ENCODE peak calls at places on chromosomes 13 and 19, in nine cellular contexts. One of them, this sample, is unnamed.

GRCh38 chr19:51086153-51086850 is 3.6 kb upstream of the KLK14 start:
- DNase-seq in Peyer's patch: no peak
- DNase-seq in HCT116: no peak
- DNase-seq in adrenal gland: no peak
- DNase-seq in gastrocnemius medialis: no peak
- DNase-seq in IMR-90: no peak
- DNase-seq in uterus: no peak
- DNase-seq in heart left ventricle: no peak
- DNase-seq in K562: no peak
- DNase-seq in this sample: no peak

GRCh38 chr13:111911754-111912452 is 155.0 kb upstream of the SOX1 start:
- DNase-seq in K562: no peak
- DNase-seq in heart left ventricle: no peak
- DNase-seq in IMR-90: no peak
- DNase-seq in gastrocnemius medialis: no peak
- DNase-seq in HCT116: no peak
- DNase-seq in uterus: no peak
- DNase-seq in Peyer's patch: peak
- DNase-seq in adrenal gland: peak
- DNase-seq in this sample: no peak

GRCh38 chr19:58009301-58009665 is 6.7 kb upstream of the ZNF606 start:
- DNase-seq in uterus: no peak
- DNase-seq in HCT116: no peak
- DNase-seq in IMR-90: no peak
- DNase-seq in gastrocnemius medialis: no peak
- DNase-seq in K562: no peak
- DNase-seq in heart left ventricle: no peak
- DNase-seq in adrenal gland: no peak
- DNase-seq in Peyer's patch: no peak
- DNase-seq in this sample: no peak

GRCh38 chr13:81738364-81738763 is 1397.4 kb upstream of the SPRY2 start:
- DNase-seq in gastrocnemius medialis: no peak
- DNase-seq in IMR-90: no peak
- DNase-seq in HCT116: no peak
- DNase-seq in adrenal gland: no peak
- DNase-seq in heart left ventricle: no peak
- DNase-seq in Peyer's patch: no peak
- DNase-seq in K562: no peak
- DNase-seq in uterus: no peak
- DNase-seq in this sample: no peak

GRCh38 chr19:9996541-9996940 is 13.8 kb downstream of the COL5A3 start:
- DNase-seq in gastrocnemius medialis: no peak
- DNase-seq in Peyer's patch: no peak
- DNase-seq in HCT116: no peak
- DNase-seq in IMR-90: peak
- DNase-seq in uterus: no peak
- DNase-seq in adrenal gland: no peak
- DNase-seq in K562: no peak
- DNase-seq in heart left ventricle: no peak
- DNase-seq in this sample: no peak

GRCh38 chr19:7888145-7888825 is at the start of gene LRRC8E:
- DNase-seq in gastrocnemius medialis: no peak
- DNase-seq in IMR-90: peak
- DNase-seq in heart left ventricle: no peak
- DNase-seq in K562: peak
- DNase-seq in Peyer's patch: peak
- DNase-seq in adrenal gland: no peak
- DNase-seq in uterus: no peak
- DNase-seq in HCT116: no peak
- DNase-seq in this sample: peak

GRCh38 chr13:114043421-114044053 is 69.7 kb upstream of the C13orf46 start:
- DNase-seq in heart left ventricle: peak
- DNase-seq in IMR-90: peak
- DNase-seq in K562: no peak
- DNase-seq in Peyer's patch: no peak
- DNase-seq in adrenal gland: no peak
- DNase-seq in gastrocnemius medialis: peak
- DNase-seq in uterus: peak
- DNase-seq in HCT116: no peak
- DNase-seq in this sample: peak

GRCh38 chr13:69948016-69948415 is 159.6 kb upstream of the ATXN8OS start:
- DNase-seq in gastrocnemius medialis: no peak
- DNase-seq in uterus: no peak
- DNase-seq in heart left ventricle: no peak
- DNase-seq in IMR-90: no peak
- DNase-seq in HCT116: no peak
- DNase-seq in K562: no peak
- DNase-seq in Peyer's patch: no peak
- DNase-seq in adrenal gland: no peak
- DNase-seq in this sample: no peak

GRCh38 chr13:62512194-62513141 is 1096.8 kb upstream of the PCDH20 start:
- DNase-seq in adrenal gland: no peak
- DNase-seq in K562: peak
- DNase-seq in IMR-90: peak
- DNase-seq in gastrocnemius medialis: no peak
- DNase-seq in HCT116: peak
- DNase-seq in Peyer's patch: peak
- DNase-seq in heart left ventricle: no peak
- DNase-seq in uterus: no peak
- DNase-seq in this sample: no peak

DNA sequence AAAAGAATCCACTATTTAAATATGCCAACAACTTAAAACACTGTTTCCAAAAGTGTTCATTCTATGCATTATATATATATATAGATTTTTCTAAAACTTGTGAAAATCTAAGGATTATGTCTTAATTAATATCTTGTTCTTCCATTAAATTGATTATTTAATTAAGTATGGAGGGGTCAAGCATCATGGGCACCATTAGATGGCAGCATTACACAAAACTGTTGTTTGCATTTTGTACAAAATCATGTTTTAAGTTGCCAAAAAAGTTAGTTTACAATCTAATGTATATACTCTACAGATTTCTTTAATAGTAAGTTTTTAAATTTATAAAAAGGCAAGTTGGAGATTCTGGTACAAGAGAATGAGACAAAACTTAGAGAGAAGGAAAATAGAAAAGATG is 213.2 kb upstream of the EDNRB start:
- DNase-seq in gastrocnemius medialis: no peak
- DNase-seq in HCT116: no peak
- DNase-seq in Peyer's patch: no peak
- DNase-seq in adrenal gland: no peak
- DNase-seq in uterus: no peak
- DNase-seq in IMR-90: peak
- DNase-seq in heart left ventricle: no peak
- DNase-seq in K562: no peak
- DNase-seq in this sample: no peak
- TF ChIP-seq POLR2A in gastrocnemius medialis: no peak
- TF ChIP-seq POLR2A in HCT116: no peak
- TF ChIP-seq POLR2A in Peyer's patch: no peak
- TF ChIP-seq POLR2A in adrenal gland: no peak
- TF ChIP-seq POLR2A in uterus: no peak
- TF ChIP-seq POLR2A in IMR-90: no peak
- TF ChIP-seq POLR2A in heart left ventricle: no peak
- TF ChIP-seq POLR2A in K562: no peak
- TF ChIP-seq POLR2A in this sample: no peak

GRCh38 chr13:66911411-66911939 is 318.7 kb downstream of the PCDH9 start:
- DNase-seq in uterus: no peak
- DNase-seq in heart left ventricle: no peak
- DNase-seq in Peyer's patch: no peak
- DNase-seq in IMR-90: no peak
- DNase-seq in adrenal gland: no peak
- DNase-seq in HCT116: no peak
- DNase-seq in gastrocnemius medialis: no peak
- DNase-seq in K562: no peak
- DNase-seq in this sample: no peak

GRCh38 chr13:66915596-66916185 is 314.4 kb downstream of the PCDH9 start:
- DNase-seq in heart left ventricle: no peak
- DNase-seq in gastrocnemius medialis: no peak
- DNase-seq in adrenal gland: no peak
- DNase-seq in uterus: no peak
- DNase-seq in K562: no peak
- DNase-seq in Peyer's patch: no peak
- DNase-seq in HCT116: no peak
- DNase-seq in IMR-90: peak
- DNase-seq in this sample: no peak

GRCh38 chr13:66914155-66914554 is 316.0 kb downstream of the PCDH9 start:
- DNase-seq in heart left ventricle: no peak
- DNase-seq in IMR-90: peak
- DNase-seq in gastrocnemius medialis: no peak
- DNase-seq in adrenal gland: no peak
- DNase-seq in HCT116: no peak
- DNase-seq in Peyer's patch: no peak
- DNase-seq in K562: no peak
- DNase-seq in uterus: no peak
- DNase-seq in this sample: no peak
- H3K4me3 ChIP-seq in heart left ventricle: no peak
- H3K4me3 ChIP-seq in IMR-90: no peak
- H3K4me3 ChIP-seq in gastrocnemius medialis: no peak
- H3K4me3 ChIP-seq in adrenal gland: no peak
- H3K4me3 ChIP-seq in HCT116: no peak
- H3K4me3 ChIP-seq in Peyer's patch: no peak
- H3K4me3 ChIP-seq in K562: no peak
- H3K4me3 ChIP-seq in uterus: no peak
- H3K4me3 ChIP-seq in this sample: no peak

DNA sequence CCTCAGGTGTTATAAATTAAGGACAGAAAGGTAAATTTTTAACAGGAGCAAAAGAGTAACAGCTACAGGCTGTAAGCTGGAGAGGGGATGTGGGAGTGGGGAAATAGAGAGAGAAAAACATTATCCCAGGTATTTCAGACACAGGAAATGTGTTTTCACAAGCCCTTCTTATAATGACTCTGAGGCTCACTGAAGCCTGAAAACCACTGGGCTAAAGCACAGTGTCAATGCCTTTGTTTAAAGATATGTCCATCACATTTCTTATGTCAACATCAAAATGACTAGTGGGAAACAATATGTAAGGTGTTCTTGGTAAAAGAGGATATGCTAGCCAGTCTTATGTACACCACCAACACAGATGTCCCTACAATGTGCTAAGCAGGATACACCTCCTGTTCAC is 365.9 kb downstream of the FGF14 start:
- DNase-seq in heart left ventricle: no peak
- DNase-seq in Peyer's patch: no peak
- DNase-seq in uterus: no peak
- DNase-seq in IMR-90: no peak
- DNase-seq in adrenal gland: no peak
- DNase-seq in HCT116: no peak
- DNase-seq in K562: no peak
- DNase-seq in gastrocnemius medialis: no peak
- DNase-seq in this sample: no peak
- TF ChIP-seq POLR2A in heart left ventricle: no peak
- TF ChIP-seq POLR2A in Peyer's patch: no peak
- TF ChIP-seq POLR2A in uterus: no peak
- TF ChIP-seq POLR2A in IMR-90: no peak
- TF ChIP-seq POLR2A in adrenal gland: no peak
- TF ChIP-seq POLR2A in HCT116: no peak
- TF ChIP-seq POLR2A in K562: no peak
- TF ChIP-seq POLR2A in gastrocnemius medialis: no peak
- TF ChIP-seq POLR2A in this sample: no peak

GRCh38 chr19:4971816-4972495 is 3.0 kb downstream of the KDM4B start:
- DNase-seq in uterus: no peak
- DNase-seq in gastrocnemius medialis: no peak
- DNase-seq in heart left ventricle: no peak
- DNase-seq in K562: no peak
- DNase-seq in Peyer's patch: no peak
- DNase-seq in adrenal gland: no peak
- DNase-seq in IMR-90: no peak
- DNase-seq in HCT116: no peak
- DNase-seq in this sample: no peak
- H3K4me3 ChIP-seq in uterus: peak
- H3K4me3 ChIP-seq in gastrocnemius medialis: no peak
- H3K4me3 ChIP-seq in heart left ventricle: peak
- H3K4me3 ChIP-seq in K562: peak
- H3K4me3 ChIP-seq in Peyer's patch: no peak
- H3K4me3 ChIP-seq in adrenal gland: no peak
- H3K4me3 ChIP-seq in IMR-90: no peak
- H3K4me3 ChIP-seq in HCT116: peak
- H3K4me3 ChIP-seq in this sample: no peak

DNA sequence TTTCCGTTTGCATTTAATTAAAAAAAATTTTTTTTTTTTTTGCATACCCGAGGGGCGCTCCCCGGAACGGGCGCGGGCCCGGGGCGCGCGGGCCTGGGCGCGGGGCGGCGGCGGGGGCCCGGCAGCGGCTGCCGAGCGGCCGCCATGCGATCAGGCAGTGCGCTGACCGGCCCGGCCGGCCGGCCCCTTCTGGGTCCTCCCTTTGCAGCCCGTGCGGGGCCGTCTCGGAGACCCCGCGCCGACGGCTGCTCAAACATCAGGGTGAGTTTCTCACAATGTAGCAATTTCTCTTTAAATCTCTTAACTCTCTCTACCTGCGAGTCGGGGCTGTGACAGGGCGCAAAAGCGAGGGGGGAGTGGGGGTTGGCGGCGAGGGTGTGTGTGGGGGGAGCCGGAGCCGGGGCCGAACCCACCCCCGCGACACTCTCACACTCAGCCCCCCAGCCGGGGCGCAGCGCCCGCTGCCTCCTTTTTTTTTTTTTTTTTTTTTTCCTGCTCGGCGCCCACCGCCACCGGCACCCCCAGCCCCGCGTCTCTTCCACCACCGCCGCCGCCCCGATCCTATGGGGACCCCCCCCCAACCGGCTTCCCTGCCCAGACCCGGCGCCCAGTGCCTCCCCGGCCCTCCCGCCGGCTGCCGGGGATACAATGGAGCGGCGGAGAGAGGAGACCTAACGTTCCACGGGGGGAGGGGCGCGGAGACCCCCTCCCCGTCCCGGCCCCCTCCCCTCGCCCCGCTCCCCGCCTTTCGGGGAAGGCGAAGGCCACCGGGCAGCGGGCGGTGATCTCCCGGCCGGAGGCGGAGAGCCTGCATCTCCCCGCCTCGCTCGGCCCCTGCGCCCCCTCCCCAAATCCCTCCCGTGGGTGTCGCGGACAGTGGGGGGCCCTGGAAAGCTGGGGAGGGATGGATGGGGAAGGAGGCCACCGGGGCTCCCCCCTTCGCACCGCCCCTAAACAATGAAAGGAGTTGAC is at the start of gene BICRA:
- DNase-seq in adrenal gland: peak
- DNase-seq in Peyer's patch: peak
- DNase-seq in heart left ventricle: peak
- DNase-seq in gastrocnemius medialis: peak
- DNase-seq in K562: peak
- DNase-seq in uterus: peak
- DNase-seq in HCT116: no peak
- DNase-seq in IMR-90: peak
- DNase-seq in this sample: peak
- TF ChIP-seq POLR2A in adrenal gland: no peak
- TF ChIP-seq POLR2A in Peyer's patch: peak
- TF ChIP-seq POLR2A in heart left ventricle: no peak
- TF ChIP-seq POLR2A in gastrocnemius medialis: no peak
- TF ChIP-seq POLR2A in K562: no peak
- TF ChIP-seq POLR2A in uterus: peak
- TF ChIP-seq POLR2A in HCT116: no peak
- TF ChIP-seq POLR2A in IMR-90: no peak
- TF ChIP-seq POLR2A in this sample: no peak

This sample was measured in lower leg skin.